ENCODE peak calls at places on chromosome 6, in five cellular contexts. P is fibroblast of pulmonary artery, X is AG09309, F is suprapubic skin, N is AG10803. R is an unnamed sample.

GRCh38 chr6:104955491-104955890 is 1.4 kb upstream of the LIN28B start:
- DNase-seq in P (no peak), X (no peak), F (no peak), N (no peak), R (no peak)

GRCh38 chr6:90131614-90132423 is 164.8 kb downstream of the BACH2 start:
- DNase-seq in P (no peak), X (peak), F (no peak), N (peak), R (peak)

GRCh38 chr6:96878101-96878500 is 19.6 kb downstream of the NDUFAF4 start:
- DNase-seq in P (no peak), X (no peak), F (no peak), N (peak), R (no peak)

GRCh38 chr6:147131728-147132127 is 72.5 kb upstream of the STXBP5 start:
- DNase-seq in P (peak), X (no peak), F (no peak), N (peak), R (peak)

GRCh38 chr6:25777031-25777430 is 22.5 kb downstream of the SLC17A4 start:
- DNase-seq in P (no peak), X (no peak), F (no peak), N (no peak), R (no peak)

GRCh38 chr6:134744301-134744700 is 205.6 kb downstream of the ALDH8A1 start:
- DNase-seq in P (no peak), X (no peak), F (no peak), N (peak), R (no peak)

GRCh38 chr6:4346659-4347333 is 211.4 kb upstream of the ECI2 start:
- DNase-seq in P (peak), X (no peak), F (no peak), N (no peak), R (peak)

GRCh38 chr6:153001767-153002612 is 519 bp downstream of the MTRF1L start:
- DNase-seq in P (no peak), X (no peak), F (no peak), N (peak), R (peak)

GRCh38 chr6:153801917-153802316 is 237.1 kb upstream of the OPRM1 start:
- DNase-seq in P (no peak), X (no peak), F (no peak), N (no peak), R (no peak)

GRCh38 chr6:140566706-140567330 is 1192.4 kb upstream of the CITED2 start:
- DNase-seq in P (peak), X (no peak), F (no peak), N (peak), R (peak)

GRCh38 chr6:20699402-20699801 is 165.1 kb downstream of the CDKAL1 start:
- DNase-seq in P (no peak), X (no peak), F (no peak), N (no peak), R (no peak)

GRCh38 chr6:105985098-105985815 is 100.9 kb upstream of the PRDM1 start:
- DNase-seq in P (no peak), X (no peak), F (no peak), N (no peak), R (no peak)

GRCh38 chr6:20700375-20700774 is 166.1 kb downstream of the CDKAL1 start:
- DNase-seq in P (no peak), X (no peak), F (no peak), N (no peak), R (no peak)

GRCh38 chr6:30931959-30932645 is at the start of gene SFTA2:
- DNase-seq in P (no peak), X (no peak), F (no peak), N (no peak), R (no peak)

GRCh38 chr6:22954749-22955385 is 385.5 kb downstream of the HDGFL1 start:
- DNase-seq in P (peak), X (no peak), F (no peak), N (no peak), R (no peak)

GRCh38 chr6:53524455-53524815 is 20.5 kb downstream of the GCLC start:
- DNase-seq in P (peak), X (no peak), F (no peak), N (peak), R (peak)

GRCh38 chr6:53579338-53579737 is 34.4 kb upstream of the GCLC start:
- DNase-seq in P (no peak), X (no peak), F (no peak), N (no peak), R (no peak)

GRCh38 chr6:160275511-160276003 is 16.9 kb upstream of the SLC22A2 start:
- DNase-seq in P (no peak), X (no peak), F (no peak), N (peak), R (peak)

GRCh38 chr6:77456531-77457248 is 6.6 kb downstream of the HTR1B start:
- DNase-seq in P (peak), X (peak), F (no peak), N (peak), R (peak)

GRCh38 chr6:39276379-39276995 is 37.7 kb downstream of the KCNK17 start:
- DNase-seq in P (no peak), X (no peak), F (no peak), N (no peak), R (no peak)

GRCh38 chr6:137451926-137452325 is 42.3 kb downstream of the OLIG3 start:
- DNase-seq in P (peak), X (peak), F (no peak), N (peak), R (peak)

GRCh38 chr6:170345662-170346061 is 39.1 kb downstream of the FAM120B start:
- DNase-seq in P (peak), X (no peak), F (no peak), N (no peak), R (no peak)

GRCh38 chr6:37547564-37548061 is 47.9 kb upstream of the CCDC167 start:
- DNase-seq in P (peak), X (no peak), F (no peak), N (peak), R (peak)

GRCh38 chr6:24564081-24564480 is 69.3 kb downstream of the ALDH5A1 start:
- DNase-seq in P (no peak), X (no peak), F (no peak), N (no peak), R (no peak)

GRCh38 chr6:79167931-79168694 is 66.4 kb downstream of the HMGN3 start:
- DNase-seq in P (peak), X (no peak), F (no peak), N (peak), R (peak)

GRCh38 chr6:125170376-125170775 is 16.8 kb downstream of the TPD52L1 start:
- DNase-seq in P (peak), X (peak), F (no peak), N (peak), R (peak)

DNA sequence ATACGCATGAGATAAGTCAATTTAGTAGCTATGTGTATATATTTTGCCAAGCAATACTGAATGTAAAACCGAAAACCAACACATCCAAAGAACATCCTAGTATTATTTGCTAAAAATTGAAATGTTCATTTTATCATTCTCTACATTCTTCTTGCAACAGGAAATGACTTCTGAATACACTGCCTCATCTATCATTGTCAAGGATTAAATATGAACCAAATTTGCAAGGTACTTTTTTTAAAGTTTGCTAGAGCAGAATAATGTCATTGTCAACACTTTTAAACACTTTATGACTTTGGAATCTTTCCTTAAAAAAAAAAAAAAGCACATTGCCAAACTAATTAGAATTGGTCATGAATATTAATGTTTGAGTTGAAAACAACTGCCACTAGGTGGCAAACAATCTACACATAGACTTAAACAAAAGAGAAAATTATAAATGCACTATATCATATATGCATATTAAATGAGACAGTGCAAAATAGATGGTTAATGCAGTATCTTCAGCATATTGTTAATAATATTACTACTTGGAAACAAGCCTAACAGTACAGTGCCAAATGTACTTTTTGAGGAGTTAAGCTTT is 32.5 kb upstream of the TMEM244 start:
- DNase-seq in P (peak), X (no peak), F (no peak), N (peak), R (peak)
- TF ChIP-seq CTCF in P (peak), X (peak), F (no peak), N (peak), R (no peak)

DNA sequence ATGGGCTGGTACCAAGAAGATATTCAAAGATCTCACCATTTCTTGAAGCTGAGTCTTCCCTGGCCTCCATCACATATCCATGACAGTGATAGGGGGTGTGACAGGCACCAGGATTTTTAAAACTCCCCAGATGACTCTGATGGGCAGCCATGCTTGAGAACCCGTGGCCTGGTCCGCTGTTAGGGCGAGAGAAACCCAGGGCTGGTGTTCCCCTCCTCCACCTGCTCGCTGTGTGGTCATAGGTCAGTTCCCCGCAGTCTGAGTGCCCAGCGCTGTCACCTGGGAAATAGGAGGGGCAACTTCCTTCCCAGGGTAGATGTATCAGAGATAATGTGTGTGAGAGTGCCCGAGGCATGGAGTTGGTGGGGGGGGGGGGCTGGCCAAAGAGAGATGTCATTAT is 50.9 kb downstream of the TMEM242 start:
- DNase-seq in P (no peak), X (no peak), F (peak), N (no peak), R (no peak)
- H3K4me3 ChIP-seq in P (no peak), X (no peak), F (no peak), N (no peak), R (no peak)

GRCh38 chr6:169052462-169052861 is 201.2 kb downstream of the THBS2 start:
- DNase-seq in P (no peak), X (no peak), F (no peak), N (no peak), R (no peak)
- TF ChIP-seq CTCF in P (no peak), X (no peak), F (no peak), N (no peak), R (no peak)

GRCh38 chr6:6736753-6737654 is 148.5 kb downstream of the LY86 start:
- DNase-seq in P (peak), X (peak), F (peak), N (peak), R (peak)
- H3K4me3 ChIP-seq in P (peak), X (peak), F (peak), N (peak), R (peak)

GRCh38 chr6:85126448-85127178 is 323.3 kb upstream of the NT5E start:
- DNase-seq in P (peak), X (peak), F (peak), N (peak), R (peak)
- TF ChIP-seq CTCF in P (peak), X (peak), F (peak), N (peak), R (peak)